ENCODE peak calls at places on chromosomes 11 and 22, in six cellular contexts. E is GM12891; G is NCI-H1930; M is RCC 7860; P is activated CD8-positive, alpha-beta memory T cell treated with anti-CD3 and anti-CD28 coated beads, Interleukin-2, amount 50 U/mL, for 48 hours; U is NAMALWA. R is an unnamed sample.

GRCh38 chr11:14977481-14977880 is 5.3 kb upstream of the CALCA start:
- DNase-seq in E (no peak), G (no peak), M (no peak), P (no peak), U (no peak), R (no peak)

GRCh38 chr22:45429921-45430775 is 16.7 kb downstream of the RIBC2 start:
- DNase-seq in E (no peak), G (no peak), M (no peak), P (no peak), U (no peak), R (no peak)

GRCh38 chr22:23832226-23833016 is 6.4 kb downstream of the DERL3 start:
- DNase-seq in E (no peak), G (no peak), M (no peak), P (no peak), U (no peak), R (no peak)

GRCh38 chr11:112509300-112509699 is 248.6 kb upstream of the PLET1 start:
- DNase-seq in E (no peak), G (no peak), M (no peak), P (no peak), U (no peak), R (no peak)

GRCh38 chr11:115939104-115939503 is 434.9 kb upstream of the CADM1 start:
- DNase-seq in E (no peak), G (no peak), M (peak), P (no peak), U (no peak), R (no peak)

GRCh38 chr22:41952713-41953112 is 763 bp downstream of the SMIM45 start:
- DNase-seq in E (no peak), G (no peak), M (no peak), P (no peak), U (no peak), R (no peak)

GRCh38 chr11:120225372-120225909 is 14.5 kb upstream of the POU2F3 start:
- DNase-seq in E (no peak), G (no peak), M (no peak), P (no peak), U (no peak), R (no peak)

GRCh38 chr11:95296621-95297025 is 65.6 kb upstream of the SESN3 start:
- DNase-seq in E (no peak), G (no peak), M (no peak), P (no peak), U (peak), R (no peak)

GRCh38 chr22:17706451-17706900 is 67.8 kb downstream of the BID start:
- DNase-seq in E (peak), G (no peak), M (peak), P (peak), U (peak), R (no peak)